ENCODE peak calls at places on chromosomes 16 and 17, in seven cellular contexts. P, F, N, K, L, G and O are unnamed samples.
A peak's percentile ranks its signal among the peaks of the same experiment; 100 is the strongest.

GRCh38 chr16:74570412-74571301 is 36.3 kb downstream of the GLG1 start:
- DNase-seq in F (no peak), G (peak; percentile 90), P (no peak), L (no peak), K (no peak), N (no peak), O (no peak)

GRCh38 chr16:57315401-57315800 is 30.9 kb upstream of the PLLP start:
- DNase-seq in K (no peak), F (peak; percentile 28), G (no peak), N (no peak), L (no peak), P (no peak), O (no peak)

GRCh38 chr16:17359778-17360177 is 111.0 kb downstream of the XYLT1 start:
- DNase-seq in F (no peak), K (peak; percentile 29), G (no peak), N (no peak), P (no peak), L (no peak), O (no peak)

GRCh38 chr17:76554131-76554530 is 14.3 kb downstream of the PRCD start:
- DNase-seq in G (no peak), P (no peak), N (no peak), K (no peak), L (no peak), F (no peak), O (no peak)

GRCh38 chr16:24931091-24931490 is 84.1 kb downstream of the ARHGAP17 start:
- DNase-seq in K (no peak), F (no peak), L (no peak), G (no peak), N (no peak), P (no peak), O (no peak)

GRCh38 chr16:56252835-56253234 is 61.5 kb downstream of the GNAO1 start:
- DNase-seq in P (no peak), F (no peak), K (no peak), N (no peak), L (no peak), G (no peak), O (no peak)

GRCh38 chr16:28845173-28846079 is 722 bp downstream of the TUFM start:
- DNase-seq in G (peak; percentile 64), N (peak; percentile 41), L (no peak), K (peak; percentile 51), F (no peak), P (peak; percentile 53), O (no peak)

GRCh38 chr16:54934536-54935410 is 4.1 kb downstream of the IRX5 start:
- DNase-seq in L (no peak), P (no peak), G (no peak), F (peak; percentile 75), N (no peak), K (peak; percentile 48), O (no peak)

GRCh38 chr16:89602273-89602951 is 11.0 kb upstream of the DPEP1 start:
- DNase-seq in G (no peak), L (no peak), P (peak; percentile 24), F (peak; percentile 74), N (peak; percentile 34), K (peak; percentile 72), O (peak; percentile 39)

GRCh38 chr16:54466233-54466632 is 179.6 kb upstream of the IRX3 start:
- DNase-seq in N (no peak), F (no peak), K (no peak), P (no peak), L (no peak), G (no peak), O (no peak)

GRCh38 chr16:57966133-57966805 is 4.7 kb downstream of the CNGB1 start:
- DNase-seq in F (no peak), L (no peak), P (no peak), N (no peak), K (no peak), G (no peak), O (no peak)

GRCh38 chr16:28543072-28543471 is 4.3 kb upstream of the NUPR1 start:
- DNase-seq in N (no peak), P (no peak), L (no peak), G (no peak), K (no peak), F (no peak), O (no peak)

GRCh38 chr17:1746975-1747543 is 4.4 kb downstream of the SERPINF2 start:
- DNase-seq in N (no peak), F (peak; percentile 72), G (no peak), P (no peak), K (no peak), L (no peak), O (no peak)

GRCh38 chr17:78960945-78961344 is 18.8 kb downstream of the LGALS3BP start:
- DNase-seq in P (no peak), F (no peak), L (no peak), K (no peak), G (peak; percentile 46), N (no peak), O (no peak)

GRCh38 chr16:20620003-20620402 is 43.8 kb upstream of the ACSM2B start:
- DNase-seq in F (no peak), G (no peak), N (no peak), P (no peak), L (no peak), K (no peak), O (no peak)
- TF ChIP-seq YY1 in F (no peak), G (no peak), N (no peak), P (no peak), L (no peak), K (no peak), O (no peak)

GRCh38 chr17:4086041-4086483 is 56.8 kb downstream of the ZZEF1 start:
- DNase-seq in G (no peak), L (peak; percentile 36), F (no peak), P (no peak), N (no peak), K (no peak), O (no peak)
- TF ChIP-seq YY1 in G (no peak), L (no peak), F (no peak), P (no peak), N (no peak), K (no peak), O (no peak)

GRCh38 chr17:45580914-45581313 is 90.4 kb upstream of the PLEKHM1 start:
- DNase-seq in F (no peak), P (no peak), G (no peak), K (no peak), N (peak; percentile 10), L (no peak), O (no peak)
- TF ChIP-seq YY1 in F (no peak), P (no peak), G (no peak), K (no peak), N (no peak), L (no peak), O (no peak)

GRCh38 chr16:81746566-81746965 is 32.5 kb upstream of the PLCG2 start:
- DNase-seq in G (no peak), K (no peak), F (no peak), N (no peak), P (no peak), L (no peak), O (no peak)

GRCh38 chr16:81748476-81749198 is 30.5 kb upstream of the PLCG2 start:
- DNase-seq in G (no peak), K (no peak), N (no peak), L (peak; percentile 47), F (no peak), P (no peak), O (no peak)

GRCh38 chr16:81744911-81745310 is 34.2 kb upstream of the PLCG2 start:
- DNase-seq in L (no peak), N (no peak), F (no peak), G (no peak), K (no peak), P (no peak), O (no peak)

GRCh38 chr16:81744385-81744784 is 34.7 kb upstream of the PLCG2 start:
- DNase-seq in L (no peak), G (no peak), N (no peak), F (no peak), P (no peak), K (no peak), O (no peak)

GRCh38 chr16:81745704-81746558 is 33.2 kb upstream of the PLCG2 start:
- DNase-seq in N (peak; percentile 86), L (no peak), K (peak; percentile 87), F (peak; percentile 85), G (peak; percentile 42), P (peak; percentile 42), O (no peak)
- TF ChIP-seq YY1 in N (peak; percentile 40), L (peak; percentile 95), K (peak; percentile 67), F (peak; percentile 73), G (peak; percentile 77), P (peak; percentile 83), O (no peak)

GRCh38 chr16:79542196-79542859 is 58.2 kb downstream of the MAF start:
- DNase-seq in N (no peak), K (no peak), L (no peak), F (no peak), P (no peak), G (no peak), O (no peak)
- TF ChIP-seq YY1 in N (no peak), K (no peak), L (no peak), F (no peak), P (no peak), G (no peak), O (no peak)

GRCh38 chr16:19771040-19771439 is 53.0 kb downstream of the IQCK start:
- DNase-seq in G (no peak), K (no peak), P (no peak), N (no peak), F (no peak), L (no peak), O (no peak)
- TF ChIP-seq YY1 in G (no peak), K (no peak), P (no peak), N (no peak), F (no peak), L (no peak), O (no peak)

DNA sequence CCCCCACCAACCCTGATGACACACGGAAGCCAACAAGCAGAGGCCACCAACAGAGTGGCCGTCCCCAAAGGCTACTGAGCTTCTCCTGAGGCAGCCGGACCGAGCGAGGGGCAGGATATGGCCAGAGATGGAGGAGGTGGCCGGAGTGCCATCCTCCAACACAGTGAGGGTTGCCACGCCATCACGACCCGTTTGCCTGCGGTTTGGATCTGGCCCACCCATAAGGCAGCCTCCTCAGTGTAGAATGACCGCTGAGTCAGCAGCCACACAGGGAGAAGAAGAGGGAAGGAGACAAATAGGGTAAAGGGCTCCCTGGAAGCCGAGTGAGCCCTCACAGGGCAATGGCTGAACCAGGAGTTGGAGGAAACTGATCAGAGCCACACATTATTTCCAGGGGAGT is 13.8 kb downstream of the HNF1B start:
- DNase-seq in G (no peak), K (no peak), L (no peak), P (no peak), F (no peak), N (no peak), O (no peak)
- TF ChIP-seq YY1 in G (no peak), K (no peak), L (no peak), P (no peak), F (no peak), N (no peak), O (no peak)